ENCODE peak calls at places on chromosomes 1 and 21, in seven cellular contexts. L, W, R, V, Z, T and U are unnamed samples. For H3K4me1, the result is how much of the 10 kb centered on the place peaks cover.

GRCh38 chr1:246417152-246417812 is 89.8 kb downstream of the SMYD3 start:
- DNase-seq in T (no peak), W (no peak), Z (no peak), V (no peak), L (no peak), R (no peak), U (no peak)

GRCh38 chr1:23167353-23168078 is 1.1 kb downstream of the LUZP1 start:
- DNase-seq in L (peak), R (peak), V (peak), W (no peak), Z (peak), T (peak), U (peak)

GRCh38 chr21:35475768-35476167 is 426.7 kb upstream of the RUNX1 start:
- DNase-seq in V (no peak), Z (no peak), L (no peak), W (no peak), R (no peak), T (no peak), U (no peak)

GRCh38 chr21:45226540-45227326 is 61.0 kb downstream of the POFUT2 start:
- DNase-seq in T (no peak), W (no peak), V (no peak), R (no peak), L (no peak), Z (no peak), U (no peak)

GRCh38 chr1:221782461-221782860 is 40.6 kb upstream of the DUSP10 start:
- DNase-seq in V (no peak), Z (no peak), R (no peak), L (no peak), W (no peak), T (no peak), U (no peak)

GRCh38 chr1:113783254-113784103 is 24.2 kb upstream of the PHTF1 start:
- DNase-seq in R (no peak), Z (no peak), W (peak), L (peak), V (no peak), T (no peak), U (no peak)

GRCh38 chr1:222521299-222522104 is 26.4 kb downstream of the HHIPL2 start:
- DNase-seq in V (no peak), W (no peak), L (no peak), R (no peak), Z (no peak), T (no peak), U (no peak)

GRCh38 chr1:202680586-202681352 is 29.5 kb downstream of the SYT2 start:
- DNase-seq in R (no peak), L (no peak), V (no peak), T (no peak), W (no peak), Z (no peak), U (no peak)

GRCh38 chr1:17060129-17060868 is 6.5 kb upstream of the SDHB start:
- DNase-seq in T (no peak), Z (no peak), W (no peak), R (no peak), V (no peak), L (no peak), U (no peak)

GRCh38 chr1:98398649-98399048 is 262.9 kb upstream of the SNX7 start:
- DNase-seq in V (no peak), T (no peak), W (no peak), Z (no peak), L (no peak), R (no peak), U (no peak)

GRCh38 chr21:41616063-41616591 is 108.2 kb upstream of the TMPRSS2 start:
- DNase-seq in R (no peak), L (no peak), Z (no peak), V (peak), T (no peak), W (no peak), U (no peak)

GRCh38 chr1:2300004-2300771 is 72.1 kb downstream of the SKI start:
- DNase-seq in R (no peak), Z (peak), W (no peak), L (peak), T (no peak), V (no peak), U (no peak)

GRCh38 chr1:25650219-25650576 is 33.6 kb downstream of the MAN1C1 start:
- DNase-seq in Z (no peak), T (no peak), W (no peak), V (no peak), R (no peak), L (no peak), U (no peak)

GRCh38 chr1:3211996-3212395 is 143.0 kb downstream of the PRDM16 start:
- DNase-seq in W (no peak), L (no peak), T (no peak), R (no peak), Z (no peak), V (no peak), U (no peak)

GRCh38 chr1:245580651-245581050 is 425.9 kb downstream of the KIF26B start:
- DNase-seq in Z (no peak), T (no peak), R (no peak), V (no peak), W (no peak), L (no peak), U (no peak)

GRCh38 chr1:225750420-225750819 is 27.2 kb upstream of the SRP9 start:
- DNase-seq in Z (no peak), R (no peak), W (no peak), V (no peak), T (no peak), L (no peak), U (no peak)

GRCh38 chr21:43360441-43361126 is 66.3 kb downstream of the SIK1 start:
- DNase-seq in V (no peak), T (no peak), W (no peak), Z (no peak), L (no peak), R (no peak), U (no peak)

GRCh38 chr21:31343680-31344480 is at the start of gene TIAM1:
- DNase-seq in L (peak), T (no peak), V (peak), Z (peak), W (peak), R (no peak), U (no peak)

GRCh38 chr21:44793269-44794030 is 8.2 kb downstream of the UBE2G2 start:
- DNase-seq in V (no peak), T (peak), Z (peak), R (peak), L (peak), W (peak), U (no peak)

GRCh38 chr21:46425566-46425965 is 33.1 kb upstream of the DIP2A start:
- DNase-seq in V (no peak), Z (no peak), T (no peak), W (no peak), R (no peak), L (no peak), U (no peak)

GRCh38 chr1:200173097-200173629 is 145.7 kb downstream of the NR5A2 start:
- DNase-seq in W (no peak), Z (no peak), L (no peak), T (no peak), R (no peak), V (no peak), U (no peak)

GRCh38 chr1:12437629-12438028 is 180.4 kb downstream of the DHRS3 start:
- DNase-seq in T (no peak), V (no peak), R (no peak), L (no peak), Z (no peak), W (no peak), U (no peak)

GRCh38 chr1:153437236-153437635 is 20.9 kb downstream of the S100A7A start:
- DNase-seq in W (no peak), V (no peak), T (no peak), L (no peak), R (no peak), Z (no peak), U (peak)

GRCh38 chr1:47769279-47769678 is 227.9 kb downstream of the TRABD2B start:
- DNase-seq in V (no peak), R (no peak), L (no peak), W (no peak), T (no peak), Z (no peak), U (no peak)

GRCh38 chr1:209094384-209094783 is 489.1 kb upstream of the CAMK1G start:
- DNase-seq in Z (no peak), T (no peak), L (no peak), R (no peak), V (no peak), W (no peak), U (no peak)
- TF ChIP-seq EP300 in Z (no peak), T (no peak), L (no peak), R (no peak), V (no peak), W (no peak), U (no peak)

GRCh38 chr1:21932127-21932526 is 5.0 kb downstream of the HSPG2 start:
- DNase-seq in R (no peak), W (peak), T (no peak), Z (no peak), L (no peak), V (peak), U (no peak)

GRCh38 chr1:21930629-21931170 is 6.4 kb downstream of the HSPG2 start:
- DNase-seq in T (no peak), L (no peak), V (no peak), R (no peak), W (no peak), Z (no peak), U (no peak)

GRCh38 chr1:21933397-21934248 is 3.5 kb downstream of the HSPG2 start:
- DNase-seq in Z (peak), W (no peak), T (no peak), L (peak), V (peak), R (peak), U (no peak)

GRCh38 chr1:21929951-21930615 is 7.0 kb downstream of the HSPG2 start:
- DNase-seq in W (no peak), L (peak), T (no peak), V (no peak), Z (no peak), R (no peak), U (no peak)

GRCh38 chr1:21931171-21932093 is 5.7 kb downstream of the HSPG2 start:
- DNase-seq in V (peak), R (peak), T (peak), L (peak), W (peak), Z (peak), U (no peak)
- H3K4me1 ChIP-seq in V (half or more), R (under half), T (half or more), L (half or more), W (under half), Z (half or more), U (half or more)

DNA sequence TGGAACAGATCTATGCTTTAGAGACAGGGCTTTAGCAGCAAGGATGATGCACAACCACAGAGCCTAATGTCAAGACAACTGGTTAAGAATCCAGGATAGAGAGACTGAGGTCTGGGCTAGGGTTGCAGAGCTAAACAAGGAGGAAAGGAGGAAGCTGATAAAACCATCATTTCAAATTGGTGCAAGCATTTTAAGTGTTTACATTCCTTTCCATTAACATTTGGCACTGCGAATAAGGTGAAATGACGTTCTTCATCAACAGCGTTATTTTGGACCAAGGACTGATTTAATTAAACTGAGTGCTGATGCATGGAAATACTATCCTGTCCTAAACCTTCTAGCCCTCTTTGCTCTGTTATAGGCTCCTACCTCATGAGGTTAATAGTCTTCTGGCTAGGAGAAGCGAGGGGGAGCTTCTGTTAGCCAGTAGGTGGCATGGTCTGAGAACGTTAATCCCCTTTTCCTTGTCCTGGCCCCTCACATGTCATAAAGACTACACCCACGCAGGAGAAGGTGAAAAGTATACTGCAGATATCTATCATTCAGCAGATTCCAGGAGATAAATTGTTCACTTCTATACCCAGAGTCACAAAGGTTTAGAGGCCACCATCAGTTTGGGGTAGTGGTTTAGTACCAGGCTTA is 7.6 kb upstream of the C1orf21 start:
- DNase-seq in L (no peak), V (no peak), Z (no peak), R (no peak), T (no peak), W (no peak), U (no peak)
- TF ChIP-seq CTCF in L (no peak), V (no peak), Z (no peak), R (no peak), T (no peak), W (no peak), U (no peak)

GRCh38 chr21:25464275-25464674 is 143.0 kb downstream of the MRPL39 start:
- DNase-seq in W (no peak), T (no peak), R (no peak), V (no peak), L (no peak), Z (no peak), U (no peak)
- TF ChIP-seq EP300 in W (no peak), T (no peak), R (no peak), V (no peak), L (no peak), Z (no peak), U (no peak)